ENCODE peak calls at places on chromosome 15, in five cellular contexts. One of them, this sample, is unnamed.

GRCh38 chr15:29044506-29044905 is 158.7 kb downstream of the APBA2 start:
- DNase-seq in A549: no peak
- DNase-seq in aorta: no peak
- DNase-seq in colonic mucosa: no peak
- DNase-seq in body of pancreas: no peak
- DNase-seq in this sample: no peak

GRCh38 chr15:66922608-66923007 is 142.8 kb upstream of the SMAD3 start:
- DNase-seq in colonic mucosa: no peak
- DNase-seq in A549: no peak
- DNase-seq in body of pancreas: no peak
- DNase-seq in aorta: no peak
- DNase-seq in this sample: no peak

GRCh38 chr15:45205192-45205591 is 17.4 kb upstream of the SHF start:
- DNase-seq in aorta: no peak
- DNase-seq in A549: peak; percentile 72
- DNase-seq in colonic mucosa: peak; percentile 82
- DNase-seq in body of pancreas: peak; percentile 73
- DNase-seq in this sample: no peak

GRCh38 chr15:76330281-76330680 is 6.3 kb upstream of the ISL2 start:
- DNase-seq in colonic mucosa: peak; percentile 50
- DNase-seq in aorta: peak; percentile 66
- DNase-seq in body of pancreas: peak; percentile 67
- DNase-seq in A549: peak; percentile 81
- DNase-seq in this sample: no peak

GRCh38 chr15:22979699-22980188 is 424 bp downstream of the CYFIP1 start:
- DNase-seq in A549: no peak
- DNase-seq in colonic mucosa: peak; percentile 40
- DNase-seq in body of pancreas: peak; percentile 40
- DNase-seq in aorta: peak; percentile 59
- DNase-seq in this sample: peak; percentile 64

GRCh38 chr15:79644091-79644490 is 212.0 kb downstream of the MINAR1 start:
- DNase-seq in aorta: no peak
- DNase-seq in body of pancreas: no peak
- DNase-seq in A549: peak; percentile 57
- DNase-seq in colonic mucosa: no peak
- DNase-seq in this sample: no peak

GRCh38 chr15:89654311-89654761 is 931 bp downstream of the KIF7 start:
- DNase-seq in aorta: peak; percentile 55
- DNase-seq in body of pancreas: no peak
- DNase-seq in A549: no peak
- DNase-seq in colonic mucosa: no peak
- DNase-seq in this sample: peak; percentile 80

GRCh38 chr15:90872481-90873184 is 4.2 kb downstream of the FURIN start:
- DNase-seq in colonic mucosa: peak; percentile 29
- DNase-seq in body of pancreas: no peak
- DNase-seq in aorta: peak; percentile 55
- DNase-seq in A549: peak; percentile 61
- DNase-seq in this sample: peak; percentile 78

GRCh38 chr15:67839358-67839928 is 402 bp downstream of the RNU6-1 start:
- DNase-seq in aorta: no peak
- DNase-seq in colonic mucosa: peak; percentile 47
- DNase-seq in body of pancreas: no peak
- DNase-seq in A549: peak; percentile 76
- DNase-seq in this sample: peak; percentile 47

GRCh38 chr15:58399737-58400136 is 32.1 kb upstream of the LIPC start:
- DNase-seq in A549: no peak
- DNase-seq in body of pancreas: no peak
- DNase-seq in colonic mucosa: no peak
- DNase-seq in aorta: no peak
- DNase-seq in this sample: no peak

GRCh38 chr15:82113116-82113715 is 67.4 kb upstream of the MEX3B start:
- DNase-seq in colonic mucosa: no peak
- DNase-seq in A549: no peak
- DNase-seq in body of pancreas: no peak
- DNase-seq in aorta: no peak
- DNase-seq in this sample: no peak

GRCh38 chr15:78307977-78308376 is 8.6 kb upstream of the SKIC8 start:
- DNase-seq in A549: no peak
- DNase-seq in aorta: no peak
- DNase-seq in colonic mucosa: no peak
- DNase-seq in body of pancreas: no peak
- DNase-seq in this sample: no peak

GRCh38 chr15:51771773-51772172 is 20.4 kb downstream of the TMOD2 start:
- DNase-seq in colonic mucosa: no peak
- DNase-seq in body of pancreas: no peak
- DNase-seq in A549: no peak
- DNase-seq in aorta: no peak
- DNase-seq in this sample: no peak

GRCh38 chr15:66707310-66708160 is 5.5 kb downstream of the SMAD6 start:
- DNase-seq in colonic mucosa: peak; percentile 46
- DNase-seq in body of pancreas: peak; percentile 52
- DNase-seq in aorta: peak; percentile 70
- DNase-seq in A549: peak; percentile 73
- DNase-seq in this sample: no peak

GRCh38 chr15:70270752-70271111 is 173.0 kb upstream of the TLE3 start:
- DNase-seq in aorta: peak; percentile 32
- DNase-seq in body of pancreas: no peak
- DNase-seq in colonic mucosa: no peak
- DNase-seq in A549: no peak
- DNase-seq in this sample: no peak

GRCh38 chr15:88653200-88654064 is 14.6 kb downstream of the ISG20 start:
- DNase-seq in body of pancreas: no peak
- DNase-seq in aorta: no peak
- DNase-seq in colonic mucosa: no peak
- DNase-seq in A549: no peak
- DNase-seq in this sample: peak; percentile 76

GRCh38 chr15:75349851-75350588 is 3.2 kb downstream of the NEIL1 start:
- DNase-seq in body of pancreas: no peak
- DNase-seq in colonic mucosa: peak; percentile 34
- DNase-seq in aorta: peak; percentile 67
- DNase-seq in A549: no peak
- DNase-seq in this sample: no peak

GRCh38 chr15:61169275-61169903 is 59.7 kb downstream of the RORA start:
- DNase-seq in A549: no peak
- DNase-seq in colonic mucosa: no peak
- DNase-seq in aorta: no peak
- DNase-seq in body of pancreas: no peak
- DNase-seq in this sample: no peak

GRCh38 chr15:61172325-61172724 is 56.8 kb downstream of the RORA start:
- DNase-seq in body of pancreas: no peak
- DNase-seq in aorta: no peak
- DNase-seq in colonic mucosa: no peak
- DNase-seq in A549: no peak
- DNase-seq in this sample: no peak

GRCh38 chr15:61171190-61171589 is 57.9 kb downstream of the RORA start:
- DNase-seq in A549: no peak
- DNase-seq in aorta: no peak
- DNase-seq in body of pancreas: no peak
- DNase-seq in colonic mucosa: no peak
- DNase-seq in this sample: no peak

GRCh38 chr15:61173899-61174689 is 55.0 kb downstream of the RORA start:
- DNase-seq in A549: no peak
- DNase-seq in colonic mucosa: no peak
- DNase-seq in aorta: no peak
- DNase-seq in body of pancreas: no peak
- DNase-seq in this sample: no peak

DNA sequence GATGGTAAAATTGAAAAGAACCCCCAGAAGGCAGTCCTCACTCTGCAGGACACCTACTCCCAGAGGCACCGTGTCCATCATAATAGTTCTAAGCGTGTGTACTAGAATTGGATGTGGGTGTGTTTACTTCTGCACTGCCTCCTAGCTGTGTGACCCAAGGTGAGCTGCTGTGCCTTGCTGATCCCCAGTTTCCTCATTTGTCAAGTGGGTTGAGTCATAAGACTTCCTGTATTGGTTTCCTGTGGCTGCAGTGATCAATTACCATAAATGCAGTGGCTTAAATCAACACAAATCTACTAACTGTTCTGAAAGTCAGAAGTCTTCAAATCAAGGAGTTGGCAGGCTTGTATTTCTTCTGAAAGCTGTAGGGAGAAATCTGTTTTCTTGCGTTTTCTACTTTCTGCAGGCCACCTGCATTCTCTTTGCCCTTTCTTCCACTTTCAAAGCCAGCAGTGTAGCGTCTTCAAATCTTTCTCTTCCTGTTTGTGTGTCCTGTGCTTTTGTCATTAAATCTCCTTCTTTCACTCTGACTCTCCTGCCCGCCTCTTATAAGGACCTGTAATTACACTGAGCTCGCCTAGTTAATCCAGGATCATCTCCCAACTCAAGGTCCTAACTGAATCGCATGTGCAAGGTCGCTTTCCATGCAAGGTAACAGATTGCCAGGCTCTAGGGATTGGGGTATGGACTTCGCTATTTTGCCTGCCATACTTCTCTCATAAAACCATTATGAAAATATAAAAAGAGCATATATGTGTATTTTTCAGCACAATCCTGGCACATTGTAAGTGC is 59.0 kb downstream of the RORA start:
- DNase-seq in A549: no peak
- DNase-seq in body of pancreas: no peak
- DNase-seq in colonic mucosa: no peak
- DNase-seq in aorta: no peak
- DNase-seq in this sample: no peak
- H3K27ac ChIP-seq in A549: no peak overlapping the region
- H3K27ac ChIP-seq in body of pancreas: no peak overlapping the region
- H3K27ac ChIP-seq in colonic mucosa: no peak overlapping the region
- H3K27ac ChIP-seq in aorta: no peak overlapping the region
- H3K27ac ChIP-seq in this sample: no peak overlapping the region

GRCh38 chr15:34359416-34359815 is 7.6 kb downstream of the LPCAT4 start:
- DNase-seq in body of pancreas: no peak
- DNase-seq in A549: no peak
- DNase-seq in aorta: no peak
- DNase-seq in colonic mucosa: peak; percentile 57
- DNase-seq in this sample: peak; percentile 62

GRCh38 chr15:34360298-34360697 is 6.7 kb downstream of the LPCAT4 start:
- DNase-seq in colonic mucosa: no peak
- DNase-seq in aorta: no peak
- DNase-seq in body of pancreas: no peak
- DNase-seq in A549: peak; percentile 23
- DNase-seq in this sample: no peak

GRCh38 chr15:34357653-34358052 is 9.3 kb downstream of the LPCAT4 start:
- DNase-seq in A549: no peak
- DNase-seq in colonic mucosa: no peak
- DNase-seq in aorta: no peak
- DNase-seq in body of pancreas: no peak
- DNase-seq in this sample: no peak

GRCh38 chr15:34358948-34359347 is 8.0 kb downstream of the LPCAT4 start:
- DNase-seq in colonic mucosa: no peak
- DNase-seq in aorta: no peak
- DNase-seq in body of pancreas: no peak
- DNase-seq in A549: no peak
- DNase-seq in this sample: no peak

DNA sequence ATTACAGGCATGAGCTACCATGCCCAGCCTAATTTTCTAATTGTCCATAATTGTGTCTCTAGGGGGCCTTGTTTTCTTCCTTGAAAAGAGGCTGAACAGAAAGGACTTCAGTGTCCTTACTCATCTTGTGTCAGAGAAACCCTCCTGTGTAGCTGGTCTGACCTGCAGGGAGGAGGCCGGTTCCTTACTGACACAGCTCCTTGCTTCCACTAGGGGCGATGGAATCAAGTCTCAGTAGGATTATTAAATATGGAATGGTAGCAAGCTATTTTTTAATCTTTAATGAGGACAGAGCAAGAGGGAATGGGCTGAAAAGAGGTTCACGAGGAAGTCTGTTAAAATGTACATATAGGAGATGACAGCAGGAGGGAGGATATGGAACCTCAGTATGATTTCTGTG is 8.6 kb downstream of the LPCAT4 start:
- DNase-seq in aorta: no peak
- DNase-seq in A549: peak; percentile 56
- DNase-seq in colonic mucosa: no peak
- DNase-seq in body of pancreas: no peak
- DNase-seq in this sample: no peak
- H3K9me3 ChIP-seq in aorta: no peaks in the 10 kb centered on the region
- H3K9me3 ChIP-seq in A549: no peaks in the 10 kb centered on the region
- H3K9me3 ChIP-seq in colonic mucosa: no peaks in the 10 kb centered on the region
- H3K9me3 ChIP-seq in body of pancreas: no peaks in the 10 kb centered on the region
- H3K9me3 ChIP-seq in this sample: no peaks in the 10 kb centered on the region

GRCh38 chr15:31472636-31473383 is 146.2 kb downstream of the KLF13 start:
- DNase-seq in body of pancreas: no peak
- DNase-seq in A549: no peak
- DNase-seq in aorta: no peak
- DNase-seq in colonic mucosa: no peak
- DNase-seq in this sample: peak; percentile 52
- H3K27ac ChIP-seq in body of pancreas: no peak overlapping the region
- H3K27ac ChIP-seq in A549: no peak overlapping the region
- H3K27ac ChIP-seq in aorta: no peak overlapping the region
- H3K27ac ChIP-seq in colonic mucosa: no peak overlapping the region
- H3K27ac ChIP-seq in this sample: peak overlapping the region; percentile 50

DNA sequence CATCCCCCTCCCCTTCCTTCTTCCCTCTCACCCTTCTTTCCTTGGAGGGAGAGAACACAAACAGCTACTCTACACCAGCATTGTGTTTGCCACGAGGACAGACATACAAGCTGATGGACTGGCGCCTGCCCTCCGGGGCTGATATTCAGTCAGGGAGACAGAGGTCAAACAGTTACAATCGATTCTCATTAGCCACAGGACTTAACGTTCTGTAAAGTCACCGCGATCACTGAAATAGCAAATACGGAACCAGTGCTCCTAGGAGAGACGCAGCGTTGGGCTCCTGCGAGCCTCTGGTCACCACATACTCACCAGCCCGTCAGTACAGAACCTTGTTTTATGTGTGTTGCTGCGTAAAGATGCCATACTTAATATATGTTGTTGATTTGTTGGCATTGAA is 108.8 kb downstream of the LRRK1 start:
- DNase-seq in A549: no peak
- DNase-seq in aorta: peak; percentile 23
- DNase-seq in colonic mucosa: no peak
- DNase-seq in body of pancreas: peak; percentile 4
- DNase-seq in this sample: peak; percentile 26
- H3K9me3 ChIP-seq in A549: no peaks in the 10 kb centered on the region
- H3K9me3 ChIP-seq in aorta: no peaks in the 10 kb centered on the region
- H3K9me3 ChIP-seq in colonic mucosa: no peaks in the 10 kb centered on the region
- H3K9me3 ChIP-seq in body of pancreas: no peaks in the 10 kb centered on the region
- H3K9me3 ChIP-seq in this sample: no peaks in the 10 kb centered on the region